ENCODE peak calls at places on chromosomes 4 and X, in seven cellular contexts. Q, A, K, G, H, B and Y are unnamed samples.

GRCh38 chr4:40998680-40999358 is 215.5 kb downstream of the APBB2 start:
- DNase-seq in Q (no peak), A (no peak), K (peak), G (no peak), H (no peak), B (no peak), Y (no peak)

GRCh38 chr4:4859010-4859798 is at the start of gene MSX1:
- DNase-seq in Q (peak), A (peak), K (peak), G (peak), H (peak), B (peak), Y (peak)

GRCh38 chrX:21802054-21802660 is 37.3 kb upstream of the MBTPS2 start:
- DNase-seq in Q (peak), A (no peak), K (no peak), G (no peak), H (no peak), B (no peak), Y (peak)

GRCh38 chr4:71195932-71196331 is 142.9 kb upstream of the SLC4A4 start:
- DNase-seq in Q (no peak), A (no peak), K (peak), G (no peak), H (no peak), B (no peak), Y (no peak)

GRCh38 chrX:138748480-138748879 is 37.0 kb upstream of the FGF13 start:
- DNase-seq in Q (no peak), A (no peak), K (peak), G (no peak), H (no peak), B (no peak), Y (no peak)

GRCh38 chrX:123215397-123216089 is 31.5 kb downstream of the GRIA3 start:
- DNase-seq in Q (no peak), A (peak), K (peak), G (no peak), H (no peak), B (no peak), Y (no peak)

GRCh38 chr4:47690611-47691010 is 147.3 kb downstream of the CORIN start:
- DNase-seq in Q (no peak), A (no peak), K (peak), G (no peak), H (no peak), B (no peak), Y (no peak)

GRCh38 chrX:262391-262909 is 18.7 kb upstream of the PLCXD1 start:
- DNase-seq in Q (no peak), A (no peak), K (no peak), G (peak), H (no peak), B (no peak), Y (no peak)

GRCh38 chr4:76214269-76214628 is 625 bp upstream of the SCARB2 start:
- DNase-seq in Q (no peak), A (no peak), K (no peak), G (no peak), H (no peak), B (no peak), Y (no peak)

GRCh38 chr4:130712038-130712437 is 1616.1 kb downstream of the C4orf33 start:
- DNase-seq in Q (no peak), A (no peak), K (no peak), G (no peak), H (no peak), B (no peak), Y (no peak)

GRCh38 chr4:74364649-74365491 is at the start of gene EREG:
- DNase-seq in Q (no peak), A (no peak), K (peak), G (peak), H (no peak), B (peak), Y (no peak)

GRCh38 chr4:78529569-78530209 is 21.9 kb upstream of the ANXA3 start:
- DNase-seq in Q (no peak), A (no peak), K (peak), G (no peak), H (no peak), B (no peak), Y (no peak)

GRCh38 chr4:37389967-37390580 is 145.5 kb downstream of the NWD2 start:
- DNase-seq in Q (no peak), A (no peak), K (peak), G (no peak), H (peak), B (peak), Y (peak)

GRCh38 chr4:88533937-88534750 is 10.6 kb upstream of the PYURF start:
- DNase-seq in Q (no peak), A (no peak), K (peak), G (no peak), H (no peak), B (no peak), Y (no peak)

GRCh38 chr4:155849042-155849441 is 17.0 kb downstream of the ASIC5 start:
- DNase-seq in Q (no peak), A (no peak), K (no peak), G (no peak), H (no peak), B (no peak), Y (no peak)

GRCh38 chr4:726816-727215 is 21.2 kb downstream of the PCGF3 start:
- DNase-seq in Q (no peak), A (no peak), K (no peak), G (no peak), H (no peak), B (no peak), Y (no peak)

GRCh38 chr4:163622351-163623051 is 128.0 kb downstream of the TMA16 start:
- DNase-seq in Q (no peak), A (no peak), K (no peak), G (no peak), H (no peak), B (no peak), Y (no peak)

GRCh38 chrX:135695471-135695870 is 18.0 kb upstream of the CT45A1 start:
- DNase-seq in Q (no peak), A (no peak), K (no peak), G (no peak), H (no peak), B (no peak), Y (no peak)

GRCh38 chr4:183444953-183445543 is 612 bp downstream of the CDKN2AIP start:
- DNase-seq in Q (no peak), A (no peak), K (peak), G (peak), H (peak), B (no peak), Y (no peak)

GRCh38 chr4:71635094-71635493 is 148.8 kb downstream of the GC start:
- DNase-seq in Q (peak), A (no peak), K (no peak), G (no peak), H (peak), B (no peak), Y (no peak)

GRCh38 chr4:176498857-176499256 is 179.1 kb downstream of the SPCS3 start:
- DNase-seq in Q (no peak), A (no peak), K (peak), G (no peak), H (no peak), B (no peak), Y (no peak)

GRCh38 chr4:150047546-150047945 is 30.7 kb upstream of the DCLK2 start:
- DNase-seq in Q (no peak), A (no peak), K (no peak), G (no peak), H (no peak), B (no peak), Y (no peak)

GRCh38 chr4:627751-628150 is 2.4 kb downstream of the PDE6B start:
- DNase-seq in Q (no peak), A (no peak), K (no peak), G (peak), H (no peak), B (no peak), Y (no peak)

GRCh38 chr4:181939199-181939945 is 303.8 kb upstream of the TENM3 start:
- DNase-seq in Q (no peak), A (no peak), K (peak), G (no peak), H (no peak), B (no peak), Y (no peak)

GRCh38 chr4:155674669-155675071 is 8.0 kb downstream of the GUCY1A1 start:
- DNase-seq in Q (no peak), A (no peak), K (no peak), G (no peak), H (no peak), B (no peak), Y (no peak)

GRCh38 chr4:147678796-147679549 is 5.0 kb downstream of the PRMT9 start:
- DNase-seq in Q (no peak), A (no peak), K (peak), G (no peak), H (no peak), B (no peak), Y (no peak)